ENCODE peak calls at places on chromosomes 7 and 10, in four cellular contexts. Y is astrocyte; J is CD4-positive, alpha-beta T cell; O is neural progenitor cell. B is an unnamed sample. For H3K9me3, the result is how much of the 10 kb centered on the place peaks cover.

GRCh38 chr7:128902761-128903585 is 7.5 kb downstream of the KCP start:
- DNase-seq in Y (no peak), J (no peak), O (no peak), B (no peak)

GRCh38 chr10:35422236-35422635 is 85.9 kb downstream of the CCNY start:
- DNase-seq in Y (no peak), J (no peak), O (peak), B (no peak)

GRCh38 chr10:119120413-119120867 is 16.5 kb downstream of the DENND10 start:
- DNase-seq in Y (peak), J (no peak), O (no peak), B (no peak)

GRCh38 chr10:103711351-103711994 is 143.9 kb downstream of the SH3PXD2A start:
- DNase-seq in Y (no peak), J (no peak), O (peak), B (no peak)

GRCh38 chr10:75847477-75847876 is 416.1 kb downstream of the LRMDA start:
- DNase-seq in Y (no peak), J (no peak), O (no peak), B (no peak)

GRCh38 chr7:101596898-101597297 is 32.2 kb downstream of the MYL10 start:
- DNase-seq in Y (no peak), J (no peak), O (no peak), B (no peak)

GRCh38 chr10:13816195-13816926 is 229.6 kb downstream of the PRPF18 start:
- DNase-seq in Y (peak), J (no peak), O (no peak), B (no peak)

GRCh38 chr7:100708395-100708794 is 2.5 kb downstream of the POP7 start:
- DNase-seq in Y (no peak), J (no peak), O (no peak), B (no peak)

GRCh38 chr10:131822694-131823245 is 78.0 kb upstream of the PPP2R2D start:
- DNase-seq in Y (no peak), J (no peak), O (no peak), B (no peak)

GRCh38 chr10:97388152-97388551 is 13.0 kb downstream of the RRP12 start:
- DNase-seq in Y (no peak), J (no peak), O (no peak), B (no peak)

GRCh38 chr10:68224810-68225209 is 7.1 kb downstream of the ATOH7 start:
- DNase-seq in Y (no peak), J (no peak), O (no peak), B (no peak)

GRCh38 chr10:13481690-13482089 is 47.1 kb downstream of the BEND7 start:
- DNase-seq in Y (no peak), J (no peak), O (no peak), B (no peak)

GRCh38 chr7:17706734-17707133 is 233.6 kb downstream of the SNX13 start:
- DNase-seq in Y (peak), J (no peak), O (peak), B (no peak)

GRCh38 chr7:101816499-101817030 is 861 bp upstream of the CUX1 start:
- DNase-seq in Y (no peak), J (no peak), O (peak), B (no peak)

GRCh38 chr10:110408943-110409342 is 88.8 kb upstream of the DUSP5 start:
- DNase-seq in Y (no peak), J (no peak), O (no peak), B (no peak)

GRCh38 chr10:96238889-96239624 is 32.3 kb downstream of the BLNK start:
- DNase-seq in Y (no peak), J (no peak), O (no peak), B (no peak)

GRCh38 chr10:7526017-7526400 is 115.2 kb upstream of the SFMBT2 start:
- DNase-seq in Y (no peak), J (no peak), O (no peak), B (no peak)

GRCh38 chr7:130008941-130009847 is 42.0 kb downstream of the ZC3HC1 start:
- DNase-seq in Y (peak), J (no peak), O (no peak), B (no peak)

GRCh38 chr7:41779918-41780317 is 77.0 kb upstream of the INHBA start:
- DNase-seq in Y (no peak), J (no peak), O (no peak), B (no peak)

GRCh38 chr10:87860156-87860795 is 3.1 kb downstream of the KLLN start:
- DNase-seq in Y (peak), J (peak), O (peak), B (no peak)

GRCh38 chr7:81721428-81721827 is 48.4 kb downstream of the HGF start:
- DNase-seq in Y (peak), J (no peak), O (no peak), B (no peak)

GRCh38 chr10:31143331-31143935 is 111.8 kb upstream of the ZNF438 start:
- DNase-seq in Y (peak), J (no peak), O (no peak), B (no peak)

GRCh38 chr7:105808703-105809590 is 67.5 kb downstream of the ATXN7L1 start:
- DNase-seq in Y (peak), J (peak), O (no peak), B (peak)

GRCh38 chr10:6044651-6045599 is 17.2 kb downstream of the IL2RA start:
- DNase-seq in Y (no peak), J (no peak), O (no peak), B (no peak)

GRCh38 chr10:69703766-69704191 is 73.7 kb downstream of the FAM241B start:
- DNase-seq in Y (peak), J (no peak), O (no peak), B (no peak)

GRCh38 chr10:91613411-91614253 is 19.2 kb downstream of the PPP1R3C start:
- DNase-seq in Y (peak), J (no peak), O (no peak), B (no peak)

GRCh38 chr7:13946181-13946580 is 43.3 kb downstream of the ETV1 start:
- DNase-seq in Y (peak), J (no peak), O (no peak), B (no peak)

GRCh38 chr7:50822716-50823115 is 40.0 kb upstream of the GRB10 start:
- DNase-seq in Y (peak), J (no peak), O (no peak), B (no peak)

GRCh38 chr7:771241-772004 is 44.3 kb upstream of the PRKAR1B start:
- DNase-seq in Y (no peak), J (no peak), O (no peak), B (no peak)

GRCh38 chr7:45874408-45875131 is 1.7 kb upstream of the CCDC201 start:
- DNase-seq in Y (peak), J (no peak), O (no peak), B (no peak)

GRCh38 chr7:22663319-22663718 is 63.7 kb upstream of the IL6 start:
- DNase-seq in Y (peak), J (no peak), O (no peak), B (no peak)

GRCh38 chr10:62250594-62251198 is 17.9 kb downstream of the RTKN2 start:
- DNase-seq in Y (peak), J (no peak), O (no peak), B (no peak)

GRCh38 chr10:14750900-14751575 is 23.7 kb downstream of the FAM107B start:
- DNase-seq in Y (no peak), J (no peak), O (no peak), B (no peak)

GRCh38 chr10:43415544-43415943 is 6.6 kb upstream of the HNRNPF start:
- DNase-seq in Y (no peak), J (no peak), O (no peak), B (no peak)

GRCh38 chr10:9643782-9644181 is 1373.9 kb upstream of the CELF2 start:
- DNase-seq in Y (no peak), J (no peak), O (no peak), B (no peak)

GRCh38 chr7:731440-732085 is 4.5 kb upstream of the PRKAR1B start:
- DNase-seq in Y (no peak), J (no peak), O (no peak), B (no peak)

GRCh38 chr7:26046878-26047277 is 105.1 kb upstream of the NFE2L3 start:
- DNase-seq in Y (no peak), J (no peak), O (no peak), B (no peak)

DNA sequence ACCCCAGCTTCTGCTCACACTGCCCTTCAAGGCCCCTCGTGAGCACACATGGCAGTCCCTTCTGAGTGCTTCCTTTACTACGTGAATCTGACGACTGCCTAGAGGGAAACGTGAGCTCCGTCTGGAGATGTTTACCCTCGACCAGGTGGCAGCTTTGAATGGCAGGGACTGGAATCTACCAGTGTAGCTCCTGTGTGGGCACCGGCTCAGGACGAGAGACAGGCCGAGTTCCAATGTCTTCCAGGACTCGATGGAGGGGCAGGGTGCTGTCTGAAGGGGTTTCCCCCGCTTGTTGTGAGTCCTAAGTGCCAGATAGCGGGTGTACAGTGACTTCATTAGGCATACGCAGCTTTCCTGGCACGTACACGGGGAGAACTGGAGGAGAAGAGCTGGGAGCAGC is 229.9 kb downstream of the ADARB2 start:
- DNase-seq in Y (no peak), J (no peak), O (no peak), B (no peak)
- H3K9me3 ChIP-seq in Y (under half), J (under half), O (under half), B (under half)

GRCh38 chr10:123389520-123389919 is 235.3 kb downstream of the BUB3 start:
- DNase-seq in Y (no peak), J (no peak), O (no peak), B (no peak)
- H3K9me3 ChIP-seq in Y (under half), J (under half), O (under half), B (under half)

GRCh38 chr7:99167072-99167471 is 23.2 kb upstream of the SMURF1 start:
- DNase-seq in Y (no peak), J (no peak), O (no peak), B (no peak)

GRCh38 chr7:99171731-99172130 is 27.8 kb upstream of the SMURF1 start:
- DNase-seq in Y (peak), J (no peak), O (no peak), B (no peak)

GRCh38 chr7:99170730-99171074 is 26.8 kb upstream of the SMURF1 start:
- DNase-seq in Y (no peak), J (no peak), O (no peak), B (no peak)

GRCh38 chr7:99170065-99170729 is 26.3 kb upstream of the SMURF1 start:
- DNase-seq in Y (no peak), J (no peak), O (no peak), B (no peak)

DNA sequence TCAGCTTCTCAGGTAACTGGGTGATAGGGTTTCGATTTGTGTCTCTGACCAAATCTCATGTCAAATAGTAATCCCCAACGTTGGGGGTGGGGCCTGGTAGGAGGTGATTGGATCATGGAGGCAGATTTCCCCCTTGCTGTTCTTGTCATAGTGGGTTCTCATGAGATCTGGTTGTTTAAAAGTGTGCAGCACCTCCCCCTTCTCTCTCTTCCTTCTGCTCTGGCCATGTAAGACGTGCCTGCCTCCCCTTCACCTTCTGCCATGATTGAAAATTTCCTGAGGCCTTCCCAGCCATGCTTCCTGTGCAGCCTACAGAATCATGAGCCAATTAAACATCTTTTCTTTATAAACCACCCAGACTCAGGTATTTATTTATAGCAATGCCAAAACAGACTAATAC is 21.9 kb upstream of the SMURF1 start:
- DNase-seq in Y (no peak), J (no peak), O (no peak), B (no peak)
- H3K9me3 ChIP-seq in Y (under half), J (under half), O (under half), B (under half)

DNA sequence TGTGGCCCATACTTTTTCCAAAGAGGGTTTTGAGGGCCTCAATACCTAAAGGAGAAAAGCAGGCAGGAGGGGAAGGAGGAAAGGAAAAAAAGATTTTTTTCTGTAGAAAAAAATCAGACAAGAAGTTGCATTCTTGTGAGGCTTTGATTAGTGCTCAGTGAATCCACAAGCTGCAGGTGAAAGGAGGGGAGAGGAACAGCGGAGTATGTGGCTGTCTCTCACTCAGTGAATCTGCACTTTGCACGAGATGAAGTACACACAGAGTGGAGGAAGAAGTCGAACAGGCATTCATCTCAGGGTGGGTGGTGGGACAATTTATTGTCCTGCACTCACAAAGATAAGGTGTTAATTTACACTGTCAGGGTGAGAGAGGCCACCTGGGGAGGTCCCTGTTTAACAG is 48.9 kb upstream of the VIPR2 start:
- DNase-seq in Y (no peak), J (no peak), O (no peak), B (no peak)
- H3K9me3 ChIP-seq in Y (under half), J (under half), O (under half), B (under half)